ENCODE peak calls at places on chromosome 21, in nine cellular contexts. A is aorta; M is fibroblast of lung; Z is K562; F is fibroblast of the aortic adventitia; B is left ventricle myocardium inferior; O is foreskin fibroblast; E is effector memory CD4-positive, alpha-beta T cell; J is fibroblast of mammary gland. R is an unnamed sample.

GRCh38 chr21:26077523-26077922 is 93.0 kb downstream of the APP start:
- DNase-seq in E (no peak), O (no peak), Z (no peak), J (no peak), M (no peak), B (no peak), F (no peak), A (no peak), R (no peak)

GRCh38 chr21:26846036-26846931 is 1.1 kb upstream of the ADAMTS1 start:
- DNase-seq in J (peak; percentile 83), B (peak; percentile 91), F (peak; percentile 85), O (peak; percentile 92), A (peak; percentile 96), M (peak; percentile 65), E (no peak), Z (no peak), R (peak; percentile 9)

GRCh38 chr21:26753822-26754221 is 91.4 kb downstream of the ADAMTS1 start:
- DNase-seq in E (no peak), Z (peak; percentile 42), F (no peak), B (no peak), A (no peak), J (no peak), M (no peak), O (no peak), R (no peak)

GRCh38 chr21:29104239-29104708 is 26.2 kb upstream of the MAP3K7CL start:
- DNase-seq in Z (no peak), E (no peak), B (no peak), M (peak; percentile 47), A (no peak), F (no peak), O (no peak), J (no peak), R (no peak)

GRCh38 chr21:28769683-28770082 is 223.0 kb downstream of the LTN1 start:
- DNase-seq in F (no peak), Z (no peak), M (no peak), E (no peak), J (peak; percentile 69), B (no peak), A (no peak), O (peak; percentile 47), R (no peak)

GRCh38 chr21:15966216-15966615 is 236.4 kb downstream of the USP25 start:
- DNase-seq in M (no peak), J (peak; percentile 10), B (no peak), O (no peak), Z (no peak), A (no peak), F (peak; percentile 8), E (no peak), R (no peak)

GRCh38 chr21:33937931-33938339 is 22.3 kb upstream of the ATP5PO start:
- DNase-seq in F (no peak), Z (no peak), O (no peak), E (no peak), J (no peak), B (no peak), M (no peak), A (no peak), R (peak; percentile 27)

GRCh38 chr21:26946744-26947446 is 20.0 kb downstream of the ADAMTS5 start:
- DNase-seq in Z (no peak), O (no peak), A (no peak), B (no peak), M (no peak), E (no peak), J (peak; percentile 8), F (peak; percentile 16), R (no peak)

GRCh38 chr21:33064623-33064996 is 5.3 kb upstream of the OLIG1 start:
- DNase-seq in O (no peak), M (no peak), B (no peak), F (no peak), E (no peak), J (no peak), Z (no peak), A (no peak), R (no peak)

DNA sequence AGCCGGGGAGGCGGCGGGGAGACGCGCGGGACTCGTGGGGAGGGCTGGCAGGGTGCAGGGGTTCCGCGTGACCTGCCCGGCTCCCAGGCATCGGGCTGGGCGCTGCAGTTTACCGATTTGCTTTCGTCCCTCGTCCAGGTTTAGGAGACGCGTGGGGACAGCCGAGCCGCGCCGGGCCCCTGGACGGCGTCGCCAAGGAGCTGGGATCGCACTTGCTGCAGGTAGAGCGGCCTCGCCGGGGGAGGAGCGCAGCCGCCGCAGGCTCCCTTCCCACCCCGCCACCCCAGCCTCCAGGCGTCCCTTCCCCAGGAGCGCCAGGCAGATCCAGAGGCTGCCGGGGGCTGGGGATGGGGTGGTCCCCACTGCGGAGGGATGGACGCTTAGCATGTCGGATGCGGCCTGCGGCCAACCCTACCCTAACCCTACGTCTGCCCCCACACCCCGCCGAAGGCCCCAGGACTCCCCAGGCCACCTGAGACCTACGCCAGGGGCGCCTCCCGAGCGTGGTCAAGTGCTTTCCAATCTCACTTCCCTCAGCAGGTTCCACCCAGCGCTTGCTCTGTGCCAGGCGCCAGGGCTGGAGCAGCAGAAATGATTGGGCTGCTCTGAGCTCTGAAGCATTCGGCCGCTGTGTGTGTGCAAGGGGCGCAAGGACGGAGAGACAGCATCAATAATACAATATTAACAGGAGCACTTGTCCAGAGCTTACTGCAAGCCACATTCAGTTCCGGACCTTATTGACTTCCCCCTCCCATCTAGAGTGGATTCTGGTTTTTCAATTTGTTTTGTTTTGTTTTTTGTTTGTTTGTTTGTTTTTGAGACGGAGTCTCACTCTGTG is 10.3 kb downstream of the SIM2 start:
- DNase-seq in B (no peak), Z (no peak), E (no peak), J (no peak), O (no peak), F (no peak), A (peak; percentile 74), M (no peak), R (no peak)
- H3K4me3 ChIP-seq in B (peak overlapping the region; percentile 44), Z (no peak overlapping the region), E (no peak overlapping the region), J (no peak overlapping the region), O (no peak overlapping the region), F (no peak overlapping the region), A (no peak overlapping the region), M (no peak overlapping the region), R (no peak overlapping the region)

GRCh38 chr21:46665566-46665965 is 30.1 kb downstream of the PRMT2 start:
- DNase-seq in M (no peak), B (no peak), F (no peak), A (no peak), J (no peak), O (no peak), E (no peak), Z (no peak), R (no peak)

GRCh38 chr21:46667191-46667734 is 31.8 kb downstream of the PRMT2 start:
- DNase-seq in F (peak; percentile 25), Z (no peak), M (peak; percentile 48), B (no peak), E (no peak), A (peak; percentile 73), O (no peak), J (peak; percentile 17), R (no peak)

GRCh38 chr21:46668381-46668780 is 32.9 kb downstream of the PRMT2 start:
- DNase-seq in F (no peak), A (no peak), Z (no peak), B (no peak), M (no peak), E (no peak), O (no peak), J (no peak), R (no peak)

GRCh38 chr21:46664316-46664995 is 29.0 kb downstream of the PRMT2 start:
- DNase-seq in Z (no peak), M (no peak), A (no peak), J (no peak), F (no peak), B (no peak), O (no peak), E (no peak), R (no peak)

DNA sequence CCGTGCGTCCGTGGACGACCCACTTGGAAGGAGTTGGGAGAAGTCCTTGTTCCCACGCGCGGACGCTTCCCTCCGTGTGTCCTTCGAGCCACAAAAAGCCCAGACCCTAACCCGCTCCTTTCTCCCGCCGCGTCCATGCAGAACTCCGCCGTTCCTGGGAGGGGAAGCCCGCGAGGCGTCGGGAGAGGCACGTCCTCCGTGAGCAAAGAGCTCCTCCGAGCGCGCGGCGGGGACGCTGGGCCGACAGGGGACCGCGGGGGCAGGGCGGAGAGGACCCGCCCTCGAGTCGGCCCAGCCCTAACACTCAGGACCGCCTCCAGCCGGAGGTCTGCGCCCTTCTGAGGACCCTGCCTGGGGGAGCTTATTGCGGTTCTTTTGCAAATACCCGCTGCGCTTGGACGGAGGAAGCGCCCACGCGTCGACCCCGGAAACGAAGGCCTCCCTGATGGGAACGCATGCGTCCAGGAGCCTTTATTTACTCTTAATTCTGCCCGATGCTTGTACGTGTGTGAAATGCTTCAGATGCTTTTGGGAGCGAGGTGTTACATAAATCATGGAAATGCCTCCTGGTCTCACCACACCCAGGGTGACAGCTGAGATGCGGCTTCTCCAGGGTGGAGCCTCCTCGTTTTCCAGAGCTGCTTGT is 32.4 kb downstream of the PRMT2 start:
- DNase-seq in M (peak; percentile 69), O (peak; percentile 18), A (peak; percentile 79), Z (no peak), B (no peak), F (peak; percentile 31), J (peak; percentile 27), E (no peak), R (no peak)
- H3K4me3 ChIP-seq in M (peak overlapping the region; percentile 40), O (peak overlapping the region; percentile 49), A (no peak overlapping the region), Z (no peak overlapping the region), B (peak overlapping the region; percentile 64), F (peak overlapping the region; percentile 62), J (peak overlapping the region; percentile 54), E (peak overlapping the region; percentile 56), R (peak overlapping the region; percentile 48)

GRCh38 chr21:41428311-41428710 is 2.3 kb downstream of the MX1 start:
- DNase-seq in B (no peak), F (no peak), E (no peak), O (no peak), M (no peak), J (no peak), Z (no peak), A (no peak), R (no peak)

GRCh38 chr21:41427556-41427955 is 1.5 kb downstream of the MX1 start:
- DNase-seq in M (no peak), O (no peak), F (no peak), Z (no peak), E (no peak), A (no peak), J (no peak), B (no peak), R (no peak)

GRCh38 chr21:41429925-41430491 is 4.0 kb downstream of the MX1 start:
- DNase-seq in A (no peak), E (no peak), O (no peak), M (no peak), F (no peak), B (no peak), Z (no peak), J (no peak), R (no peak)

GRCh38 chr21:41429305-41429704 is 3.3 kb downstream of the MX1 start:
- DNase-seq in B (no peak), F (no peak), M (no peak), J (no peak), O (no peak), Z (no peak), A (no peak), E (no peak), R (no peak)

GRCh38 chr21:41428847-41429246 is 2.8 kb downstream of the MX1 start:
- DNase-seq in A (no peak), J (no peak), O (no peak), Z (no peak), E (no peak), M (no peak), B (no peak), F (no peak), R (no peak)
- H3K4me3 ChIP-seq in A (no peak overlapping the region), J (no peak overlapping the region), O (no peak overlapping the region), Z (no peak overlapping the region), E (no peak overlapping the region), M (no peak overlapping the region), B (no peak overlapping the region), F (no peak overlapping the region), R (no peak overlapping the region)

GRCh38 chr21:42630626-42631025 is 22.8 kb upstream of the PDE9A start:
- DNase-seq in B (no peak), J (no peak), M (no peak), Z (no peak), E (no peak), O (no peak), A (peak; percentile 46), F (no peak), R (no peak)
- H3K4me3 ChIP-seq in B (no peak overlapping the region), J (no peak overlapping the region), M (no peak overlapping the region), Z (no peak overlapping the region), E (no peak overlapping the region), O (no peak overlapping the region), A (no peak overlapping the region), F (no peak overlapping the region), R (no peak overlapping the region)

R was measured in small intestine.